ENCODE peak calls at places on chromosome 6, in ten cellular contexts. One of them, this sample, is unnamed.

GRCh38 chr6:92564393-92564792 is 855.0 kb downstream of the EPHA7 start:
- DNase-seq in heart left ventricle: no peak
- DNase-seq in body of pancreas: no peak
- DNase-seq in thyroid gland: no peak
- DNase-seq in lower leg skin: no peak
- DNase-seq in transverse colon: no peak
- DNase-seq in uterus: no peak
- DNase-seq in A549: no peak
- DNase-seq in gastrocnemius medialis: no peak
- DNase-seq in tibial nerve: no peak
- DNase-seq in this sample: no peak

GRCh38 chr6:38413097-38413800 is 226.5 kb downstream of the BTBD9 start:
- DNase-seq in heart left ventricle: peak
- DNase-seq in body of pancreas: peak
- DNase-seq in thyroid gland: no peak
- DNase-seq in lower leg skin: peak
- DNase-seq in transverse colon: no peak
- DNase-seq in uterus: peak
- DNase-seq in A549: no peak
- DNase-seq in gastrocnemius medialis: peak
- DNase-seq in tibial nerve: peak
- DNase-seq in this sample: no peak

GRCh38 chr6:34027445-34027936 is 118.4 kb downstream of the GRM4 start:
- DNase-seq in heart left ventricle: peak
- DNase-seq in body of pancreas: peak
- DNase-seq in thyroid gland: peak
- DNase-seq in lower leg skin: no peak
- DNase-seq in transverse colon: peak
- DNase-seq in uterus: peak
- DNase-seq in A549: peak
- DNase-seq in gastrocnemius medialis: no peak
- DNase-seq in tibial nerve: no peak
- DNase-seq in this sample: peak

GRCh38 chr6:17938885-17939284 is 48.5 kb downstream of the KIF13A start:
- DNase-seq in heart left ventricle: no peak
- DNase-seq in body of pancreas: no peak
- DNase-seq in thyroid gland: no peak
- DNase-seq in lower leg skin: no peak
- DNase-seq in transverse colon: no peak
- DNase-seq in uterus: no peak
- DNase-seq in A549: no peak
- DNase-seq in gastrocnemius medialis: no peak
- DNase-seq in tibial nerve: no peak
- DNase-seq in this sample: no peak

GRCh38 chr6:137416376-137417109 is 77.7 kb downstream of the OLIG3 start:
- DNase-seq in heart left ventricle: no peak
- DNase-seq in body of pancreas: no peak
- DNase-seq in thyroid gland: no peak
- DNase-seq in lower leg skin: no peak
- DNase-seq in transverse colon: no peak
- DNase-seq in uterus: no peak
- DNase-seq in A549: no peak
- DNase-seq in gastrocnemius medialis: no peak
- DNase-seq in tibial nerve: no peak
- DNase-seq in this sample: no peak

GRCh38 chr6:166540631-166541331 is 45.7 kb downstream of the RAMACL start:
- DNase-seq in heart left ventricle: no peak
- DNase-seq in body of pancreas: no peak
- DNase-seq in thyroid gland: no peak
- DNase-seq in lower leg skin: no peak
- DNase-seq in transverse colon: peak
- DNase-seq in uterus: no peak
- DNase-seq in A549: no peak
- DNase-seq in gastrocnemius medialis: peak
- DNase-seq in tibial nerve: no peak
- DNase-seq in this sample: no peak

GRCh38 chr6:30913721-30914075 is 340 bp upstream of the VARS2 start:
- DNase-seq in heart left ventricle: no peak
- DNase-seq in body of pancreas: no peak
- DNase-seq in thyroid gland: no peak
- DNase-seq in lower leg skin: no peak
- DNase-seq in transverse colon: no peak
- DNase-seq in uterus: no peak
- DNase-seq in A549: no peak
- DNase-seq in gastrocnemius medialis: no peak
- DNase-seq in tibial nerve: no peak
- DNase-seq in this sample: no peak

GRCh38 chr6:92024071-92024470 is 1395.3 kb downstream of the EPHA7 start:
- DNase-seq in heart left ventricle: no peak
- DNase-seq in body of pancreas: no peak
- DNase-seq in thyroid gland: no peak
- DNase-seq in lower leg skin: no peak
- DNase-seq in transverse colon: no peak
- DNase-seq in uterus: no peak
- DNase-seq in A549: no peak
- DNase-seq in gastrocnemius medialis: no peak
- DNase-seq in tibial nerve: no peak
- DNase-seq in this sample: no peak

GRCh38 chr6:14950970-14951276 is 294.9 kb upstream of the JARID2 start:
- DNase-seq in heart left ventricle: no peak
- DNase-seq in body of pancreas: no peak
- DNase-seq in thyroid gland: no peak
- DNase-seq in lower leg skin: no peak
- DNase-seq in transverse colon: no peak
- DNase-seq in uterus: no peak
- DNase-seq in A549: no peak
- DNase-seq in gastrocnemius medialis: no peak
- DNase-seq in tibial nerve: no peak
- DNase-seq in this sample: no peak

GRCh38 chr6:32954983-32955802 is 2.3 kb upstream of the HLA-DMA start:
- DNase-seq in heart left ventricle: no peak
- DNase-seq in body of pancreas: peak
- DNase-seq in thyroid gland: no peak
- DNase-seq in lower leg skin: no peak
- DNase-seq in transverse colon: peak
- DNase-seq in uterus: no peak
- DNase-seq in A549: peak
- DNase-seq in gastrocnemius medialis: no peak
- DNase-seq in tibial nerve: no peak
- DNase-seq in this sample: no peak

GRCh38 chr6:2503816-2504494 is 246.8 kb downstream of the MYLK4 start:
- DNase-seq in heart left ventricle: no peak
- DNase-seq in body of pancreas: no peak
- DNase-seq in thyroid gland: no peak
- DNase-seq in lower leg skin: no peak
- DNase-seq in transverse colon: no peak
- DNase-seq in uterus: no peak
- DNase-seq in A549: peak
- DNase-seq in gastrocnemius medialis: no peak
- DNase-seq in tibial nerve: no peak
- DNase-seq in this sample: no peak

GRCh38 chr6:105886812-105887513 is 199.2 kb upstream of the PRDM1 start:
- DNase-seq in heart left ventricle: no peak
- DNase-seq in body of pancreas: no peak
- DNase-seq in thyroid gland: no peak
- DNase-seq in lower leg skin: no peak
- DNase-seq in transverse colon: no peak
- DNase-seq in uterus: no peak
- DNase-seq in A549: no peak
- DNase-seq in gastrocnemius medialis: no peak
- DNase-seq in tibial nerve: no peak
- DNase-seq in this sample: no peak

GRCh38 chr6:120759570-120759969 is 574.7 kb downstream of the TBC1D32 start:
- DNase-seq in heart left ventricle: no peak
- DNase-seq in body of pancreas: no peak
- DNase-seq in thyroid gland: no peak
- DNase-seq in lower leg skin: no peak
- DNase-seq in transverse colon: no peak
- DNase-seq in uterus: no peak
- DNase-seq in A549: no peak
- DNase-seq in gastrocnemius medialis: no peak
- DNase-seq in tibial nerve: no peak
- DNase-seq in this sample: no peak

GRCh38 chr6:408599-409102 is 17.1 kb downstream of the IRF4 start:
- DNase-seq in heart left ventricle: peak
- DNase-seq in body of pancreas: peak
- DNase-seq in thyroid gland: no peak
- DNase-seq in lower leg skin: no peak
- DNase-seq in transverse colon: no peak
- DNase-seq in uterus: no peak
- DNase-seq in A549: peak
- DNase-seq in gastrocnemius medialis: peak
- DNase-seq in tibial nerve: no peak
- DNase-seq in this sample: no peak

GRCh38 chr6:159966339-159966738 is 2.5 kb upstream of the IGF2R start:
- DNase-seq in heart left ventricle: no peak
- DNase-seq in body of pancreas: no peak
- DNase-seq in thyroid gland: no peak
- DNase-seq in lower leg skin: no peak
- DNase-seq in transverse colon: no peak
- DNase-seq in uterus: no peak
- DNase-seq in A549: no peak
- DNase-seq in gastrocnemius medialis: no peak
- DNase-seq in tibial nerve: no peak
- DNase-seq in this sample: no peak

GRCh38 chr6:33671381-33672072 is 40.0 kb downstream of the UQCC2 start:
- DNase-seq in heart left ventricle: no peak
- DNase-seq in body of pancreas: no peak
- DNase-seq in thyroid gland: no peak
- DNase-seq in lower leg skin: no peak
- DNase-seq in transverse colon: no peak
- DNase-seq in uterus: no peak
- DNase-seq in A549: peak
- DNase-seq in gastrocnemius medialis: no peak
- DNase-seq in tibial nerve: no peak
- DNase-seq in this sample: no peak

GRCh38 chr6:21026576-21027273 is 492.5 kb downstream of the CDKAL1 start:
- DNase-seq in heart left ventricle: no peak
- DNase-seq in body of pancreas: no peak
- DNase-seq in thyroid gland: no peak
- DNase-seq in lower leg skin: no peak
- DNase-seq in transverse colon: no peak
- DNase-seq in uterus: no peak
- DNase-seq in A549: no peak
- DNase-seq in gastrocnemius medialis: no peak
- DNase-seq in tibial nerve: no peak
- DNase-seq in this sample: no peak

GRCh38 chr6:138593100-138593877 is 94.0 kb upstream of the NHSL1 start:
- DNase-seq in heart left ventricle: peak
- DNase-seq in body of pancreas: peak
- DNase-seq in thyroid gland: no peak
- DNase-seq in lower leg skin: peak
- DNase-seq in transverse colon: peak
- DNase-seq in uterus: peak
- DNase-seq in A549: peak
- DNase-seq in gastrocnemius medialis: peak
- DNase-seq in tibial nerve: no peak
- DNase-seq in this sample: no peak
- TF ChIP-seq POLR2A in heart left ventricle: no peak
- TF ChIP-seq POLR2A in body of pancreas: peak
- TF ChIP-seq POLR2A in thyroid gland: no peak
- TF ChIP-seq POLR2A in lower leg skin: no peak
- TF ChIP-seq POLR2A in transverse colon: no peak
- TF ChIP-seq POLR2A in uterus: no peak
- TF ChIP-seq POLR2A in A549: no peak
- TF ChIP-seq POLR2A in gastrocnemius medialis: no peak
- TF ChIP-seq POLR2A in tibial nerve: peak
- TF ChIP-seq POLR2A in this sample: no peak

GRCh38 chr6:13814176-13814937 is at the start of gene MCUR1:
- DNase-seq in heart left ventricle: peak
- DNase-seq in body of pancreas: peak
- DNase-seq in thyroid gland: peak
- DNase-seq in lower leg skin: peak
- DNase-seq in transverse colon: peak
- DNase-seq in uterus: peak
- DNase-seq in A549: peak
- DNase-seq in gastrocnemius medialis: peak
- DNase-seq in tibial nerve: peak
- DNase-seq in this sample: peak
- TF ChIP-seq POLR2A in heart left ventricle: no peak
- TF ChIP-seq POLR2A in body of pancreas: peak
- TF ChIP-seq POLR2A in thyroid gland: peak
- TF ChIP-seq POLR2A in lower leg skin: peak
- TF ChIP-seq POLR2A in transverse colon: peak
- TF ChIP-seq POLR2A in uterus: peak
- TF ChIP-seq POLR2A in A549: peak
- TF ChIP-seq POLR2A in gastrocnemius medialis: peak
- TF ChIP-seq POLR2A in tibial nerve: peak
- TF ChIP-seq POLR2A in this sample: peak

GRCh38 chr6:26249709-26249958 is 115.4 kb upstream of the BTN3A2 start:
- DNase-seq in heart left ventricle: no peak
- DNase-seq in body of pancreas: no peak
- DNase-seq in thyroid gland: no peak
- DNase-seq in lower leg skin: no peak
- DNase-seq in transverse colon: no peak
- DNase-seq in uterus: no peak
- DNase-seq in A549: no peak
- DNase-seq in gastrocnemius medialis: no peak
- DNase-seq in tibial nerve: no peak
- DNase-seq in this sample: no peak
- TF ChIP-seq POLR2A in heart left ventricle: no peak
- TF ChIP-seq POLR2A in body of pancreas: no peak
- TF ChIP-seq POLR2A in thyroid gland: no peak
- TF ChIP-seq POLR2A in lower leg skin: no peak
- TF ChIP-seq POLR2A in transverse colon: no peak
- TF ChIP-seq POLR2A in uterus: no peak
- TF ChIP-seq POLR2A in A549: no peak
- TF ChIP-seq POLR2A in gastrocnemius medialis: no peak
- TF ChIP-seq POLR2A in tibial nerve: no peak
- TF ChIP-seq POLR2A in this sample: no peak

GRCh38 chr6:27020553-27020880 is 227.0 kb upstream of the PRSS16 start:
- DNase-seq in heart left ventricle: no peak
- DNase-seq in body of pancreas: no peak
- DNase-seq in thyroid gland: no peak
- DNase-seq in lower leg skin: no peak
- DNase-seq in transverse colon: no peak
- DNase-seq in uterus: no peak
- DNase-seq in A549: no peak
- DNase-seq in gastrocnemius medialis: no peak
- DNase-seq in tibial nerve: no peak
- DNase-seq in this sample: no peak

GRCh38 chr6:27023664-27024063 is 223.8 kb upstream of the PRSS16 start:
- DNase-seq in heart left ventricle: no peak
- DNase-seq in body of pancreas: no peak
- DNase-seq in thyroid gland: no peak
- DNase-seq in lower leg skin: no peak
- DNase-seq in transverse colon: no peak
- DNase-seq in uterus: no peak
- DNase-seq in A549: no peak
- DNase-seq in gastrocnemius medialis: no peak
- DNase-seq in tibial nerve: no peak
- DNase-seq in this sample: no peak

GRCh38 chr6:27016689-27017088 is 230.8 kb upstream of the PRSS16 start:
- DNase-seq in heart left ventricle: no peak
- DNase-seq in body of pancreas: no peak
- DNase-seq in thyroid gland: no peak
- DNase-seq in lower leg skin: no peak
- DNase-seq in transverse colon: no peak
- DNase-seq in uterus: no peak
- DNase-seq in A549: no peak
- DNase-seq in gastrocnemius medialis: no peak
- DNase-seq in tibial nerve: no peak
- DNase-seq in this sample: no peak

GRCh38 chr6:27025351-27025750 is 222.2 kb upstream of the PRSS16 start:
- DNase-seq in heart left ventricle: no peak
- DNase-seq in body of pancreas: no peak
- DNase-seq in thyroid gland: no peak
- DNase-seq in lower leg skin: no peak
- DNase-seq in transverse colon: no peak
- DNase-seq in uterus: no peak
- DNase-seq in A549: no peak
- DNase-seq in gastrocnemius medialis: no peak
- DNase-seq in tibial nerve: no peak
- DNase-seq in this sample: no peak

GRCh38 chr6:27019651-27020552 is 227.6 kb upstream of the PRSS16 start:
- DNase-seq in heart left ventricle: peak
- DNase-seq in body of pancreas: peak
- DNase-seq in thyroid gland: peak
- DNase-seq in lower leg skin: peak
- DNase-seq in transverse colon: peak
- DNase-seq in uterus: peak
- DNase-seq in A549: peak
- DNase-seq in gastrocnemius medialis: peak
- DNase-seq in tibial nerve: peak
- DNase-seq in this sample: peak
- TF ChIP-seq POLR2A in heart left ventricle: no peak
- TF ChIP-seq POLR2A in body of pancreas: peak
- TF ChIP-seq POLR2A in thyroid gland: peak
- TF ChIP-seq POLR2A in lower leg skin: no peak
- TF ChIP-seq POLR2A in transverse colon: peak
- TF ChIP-seq POLR2A in uterus: no peak
- TF ChIP-seq POLR2A in A549: peak
- TF ChIP-seq POLR2A in gastrocnemius medialis: peak
- TF ChIP-seq POLR2A in tibial nerve: peak
- TF ChIP-seq POLR2A in this sample: peak

This sample was measured in ovary.